ENCODE peak calls at places on chromosomes 11 and 22, in five cellular contexts. F, X, U, Z and A are unnamed samples.

GRCh38 chr11:74417379-74417804 is 19.2 kb upstream of the PGM2L1 start:
- DNase-seq in F (no peak), X (peak), U (peak), Z (no peak), A (peak)

GRCh38 chr22:36398602-36399472 is 11.1 kb upstream of the MYH9 start:
- DNase-seq in F (no peak), X (peak), U (peak), Z (no peak), A (peak)

GRCh38 chr11:63920870-63921417 is 4.0 kb upstream of the RCOR2 start:
- DNase-seq in F (no peak), X (no peak), U (no peak), Z (no peak), A (no peak)

GRCh38 chr22:36611241-36611976 is 82.4 kb upstream of the EIF3D start:
- DNase-seq in F (no peak), X (no peak), U (no peak), Z (no peak), A (no peak)

GRCh38 chr11:118054712-118055640 is 21.9 kb upstream of the TMPRSS4 start:
- DNase-seq in F (no peak), X (no peak), U (no peak), Z (no peak), A (no peak)

GRCh38 chr22:36682835-36683234 is 20.7 kb downstream of the CACNG2 start:
- DNase-seq in F (no peak), X (no peak), U (no peak), Z (no peak), A (no peak)

GRCh38 chr11:110297082-110297725 is 790 bp upstream of the RDX start:
- DNase-seq in F (no peak), X (peak), U (peak), Z (peak), A (peak)

GRCh38 chr22:44664149-44664548 is 37.9 kb upstream of the PRR5 start:
- DNase-seq in F (peak), X (no peak), U (peak), Z (no peak), A (no peak)

GRCh38 chr11:1196516-1197391 is 26.1 kb upstream of the MUC5B start:
- DNase-seq in F (no peak), X (no peak), U (no peak), Z (no peak), A (no peak)

GRCh38 chr11:65500262-65501004 is 1.6 kb downstream of the MALAT1 start:
- DNase-seq in F (peak), X (peak), U (peak), Z (no peak), A (peak)

GRCh38 chr11:28675183-28675582 is 567.0 kb downstream of the METTL15 start:
- DNase-seq in F (no peak), X (no peak), U (no peak), Z (peak), A (peak)

GRCh38 chr22:37557321-37558001 is 2.8 kb upstream of the CDC42EP1 start:
- DNase-seq in F (no peak), X (no peak), U (no peak), Z (no peak), A (no peak)

GRCh38 chr11:111730871-111731591 is 35.2 kb downstream of the PPP2R1B start:
- DNase-seq in F (peak), X (peak), U (peak), Z (no peak), A (no peak)

GRCh38 chr11:33835143-33835878 is 56.6 kb downstream of the LMO2 start:
- DNase-seq in F (no peak), X (peak), U (peak), Z (peak), A (peak)

GRCh38 chr11:9577551-9577950 is 4.1 kb downstream of the WEE1 start:
- DNase-seq in F (no peak), X (peak), U (peak), Z (no peak), A (peak)

GRCh38 chr22:19969141-19969928 is 27.7 kb upstream of the TXNRD2 start:
- DNase-seq in F (no peak), X (no peak), U (no peak), Z (no peak), A (no peak)

GRCh38 chr11:31240340-31240904 is 129.1 kb downstream of the DCDC1 start:
- DNase-seq in F (peak), X (peak), U (peak), Z (no peak), A (peak)

GRCh38 chr22:27207907-27208306 is 550.5 kb downstream of the MIAT start:
- DNase-seq in F (no peak), X (peak), U (peak), Z (no peak), A (peak)

GRCh38 chr11:64249038-64249437 is 2.3 kb upstream of the PLCB3 start:
- DNase-seq in F (no peak), X (no peak), U (no peak), Z (no peak), A (no peak)

GRCh38 chr11:133082453-133082781 is 449.9 kb downstream of the OPCML start:
- DNase-seq in F (no peak), X (no peak), U (no peak), Z (no peak), A (no peak)

GRCh38 chr22:21076907-21077625 is 31.3 kb downstream of the LRRC74B start:
- DNase-seq in F (no peak), X (no peak), U (no peak), Z (no peak), A (no peak)

GRCh38 chr11:76657139-76657823 is 13.3 kb downstream of the LRRC32 start:
- DNase-seq in F (no peak), X (no peak), U (no peak), Z (no peak), A (no peak)

GRCh38 chr11:116261616-116262015 is 511.2 kb downstream of the BUD13 start:
- DNase-seq in F (no peak), X (no peak), U (no peak), Z (no peak), A (no peak)

GRCh38 chr11:33001281-33001680 is 14.4 kb upstream of the DEPDC7 start:
- DNase-seq in F (no peak), X (no peak), U (no peak), Z (no peak), A (no peak)

GRCh38 chr22:23763579-23764331 is 965 bp downstream of the C22orf15 start:
- DNase-seq in F (no peak), X (no peak), U (no peak), Z (no peak), A (no peak)

GRCh38 chr22:47051435-47052175 is 289.2 kb downstream of the TBC1D22A start:
- DNase-seq in F (no peak), X (no peak), U (no peak), Z (no peak), A (no peak)

GRCh38 chr11:35529971-35530495 is 4.6 kb upstream of the PAMR1 start:
- DNase-seq in F (no peak), X (peak), U (peak), Z (peak), A (peak)

GRCh38 chr11:125998267-125998666 is 52.4 kb downstream of the VSIG10L2 start:
- DNase-seq in F (no peak), X (no peak), U (no peak), Z (no peak), A (peak)

GRCh38 chr11:70522613-70523311 is 124.4 kb downstream of the CTTN start:
- DNase-seq in F (no peak), X (no peak), U (no peak), Z (no peak), A (no peak)